ENCODE peak calls at places on chromosomes 13 and 19, in seven cellular contexts. T, S, I, F, V, A and O are unnamed samples.

GRCh38 chr13:24618219-24618955 is 61.8 kb upstream of the ATP12A start:
- DNase-seq in T (no peak), S (peak; percentile 81), I (no peak), F (no peak), V (peak; percentile 45), A (no peak), O (no peak)

GRCh38 chr13:51041126-51041525 is 69.9 kb downstream of the C13orf42 start:
- DNase-seq in T (peak; percentile 20), S (no peak), I (no peak), F (no peak), V (no peak), A (no peak), O (no peak)

GRCh38 chr19:3712663-3713531 is 4.7 kb downstream of the TJP3 start:
- DNase-seq in T (no peak), S (no peak), I (no peak), F (no peak), V (no peak), A (no peak), O (no peak)

GRCh38 chr13:44932850-44933251 is 56.4 kb downstream of the NUFIP1 start:
- DNase-seq in T (peak; percentile 17), S (no peak), I (no peak), F (no peak), V (no peak), A (peak; percentile 75), O (no peak)

GRCh38 chr13:48072304-48072703 is 22.6 kb downstream of the MED4 start:
- DNase-seq in T (no peak), S (no peak), I (no peak), F (no peak), V (no peak), A (no peak), O (peak; percentile 25)

GRCh38 chr13:102675115-102675514 is 19.7 kb downstream of the METTL21C start:
- DNase-seq in T (no peak), S (no peak), I (no peak), F (no peak), V (no peak), A (no peak), O (no peak)

GRCh38 chr19:55082023-55082851 is 6.6 kb downstream of the EPS8L1 start:
- DNase-seq in T (peak; percentile 93), S (no peak), I (no peak), F (no peak), V (peak; percentile 8), A (peak; percentile 46), O (peak; percentile 80)

GRCh38 chr19:35442091-35442490 is 6.0 kb upstream of the FFAR2 start:
- DNase-seq in T (no peak), S (no peak), I (no peak), F (no peak), V (no peak), A (no peak), O (no peak)

GRCh38 chr13:106680796-106681482 is 113.0 kb upstream of the ARGLU1 start:
- DNase-seq in T (peak; percentile 92), S (no peak), I (peak; percentile 69), F (no peak), V (no peak), A (no peak), O (no peak)

GRCh38 chr13:110529522-110530311 is 31.8 kb downstream of the RAB20 start:
- DNase-seq in T (no peak), S (no peak), I (no peak), F (no peak), V (no peak), A (no peak), O (no peak)

GRCh38 chr13:98999635-98999952 is 21.7 kb upstream of the DOCK9 start:
- DNase-seq in T (peak; percentile 21), S (no peak), I (no peak), F (no peak), V (no peak), A (peak; percentile 17), O (no peak)

GRCh38 chr13:68608147-68608546 is 1378.0 kb upstream of the PCDH9 start:
- DNase-seq in T (no peak), S (no peak), I (no peak), F (no peak), V (no peak), A (no peak), O (no peak)

GRCh38 chr19:35757231-35757748 is 461 bp upstream of the HSPB6 start:
- DNase-seq in T (no peak), S (peak; percentile 31), I (no peak), F (peak; percentile 97), V (no peak), A (peak; percentile 93), O (peak; percentile 49)

GRCh38 chr13:26735677-26736076 is 24.9 kb downstream of the GPR12 start:
- DNase-seq in T (no peak), S (no peak), I (no peak), F (no peak), V (no peak), A (no peak), O (no peak)
- H3K27ac ChIP-seq in T (no peak overlapping the region), S (no peak overlapping the region), I (no peak overlapping the region), F (no peak overlapping the region), V (no peak overlapping the region), A (no peak overlapping the region), O (no peak overlapping the region)

GRCh38 chr19:58434217-58434616 is 5.7 kb downstream of the ZNF132 start:
- DNase-seq in T (no peak), S (no peak), I (no peak), F (no peak), V (no peak), A (peak; percentile 26), O (no peak)
- H3K9me3 ChIP-seq in T (peaks cover 99% of the 10 kb centered on the region), S (no peaks in the 10 kb centered on the region), I (peaks cover 62% of the 10 kb centered on the region), F (peaks cover 96% of the 10 kb centered on the region), V (peaks cover 52% of the 10 kb centered on the region), A (peaks cover 17% of the 10 kb centered on the region), O (peaks cover 90% of the 10 kb centered on the region)

GRCh38 chr19:33309826-33310225 is 7.5 kb upstream of the CEBPA start:
- DNase-seq in T (no peak), S (no peak), I (no peak), F (no peak), V (no peak), A (no peak), O (no peak)

GRCh38 chr19:33306853-33307792 is 4.8 kb upstream of the CEBPA start:
- DNase-seq in T (no peak), S (no peak), I (no peak), F (no peak), V (no peak), A (no peak), O (no peak)

GRCh38 chr19:33310606-33311325 is 8.4 kb upstream of the CEBPA start:
- DNase-seq in T (no peak), S (no peak), I (no peak), F (no peak), V (no peak), A (no peak), O (no peak)

GRCh38 chr19:33312065-33312464 is 9.7 kb upstream of the CEBPA start:
- DNase-seq in T (no peak), S (no peak), I (no peak), F (no peak), V (no peak), A (no peak), O (no peak)

GRCh38 chr19:33311326-33311682 is 9.0 kb upstream of the CEBPA start:
- DNase-seq in T (peak; percentile 55), S (no peak), I (no peak), F (no peak), V (no peak), A (no peak), O (no peak)
- H3K27ac ChIP-seq in T (no peak overlapping the region), S (no peak overlapping the region), I (no peak overlapping the region), F (no peak overlapping the region), V (no peak overlapping the region), A (no peak overlapping the region), O (no peak overlapping the region)

GRCh38 chr19:51824603-51825002 is 29.6 kb downstream of the FPR3 start:
- DNase-seq in T (no peak), S (no peak), I (no peak), F (no peak), V (no peak), A (no peak), O (no peak)

GRCh38 chr19:51821511-51821910 is 26.6 kb downstream of the FPR3 start:
- DNase-seq in T (no peak), S (no peak), I (no peak), F (no peak), V (no peak), A (no peak), O (no peak)

GRCh38 chr19:51815038-51815437 is 20.1 kb downstream of the FPR3 start:
- DNase-seq in T (no peak), S (no peak), I (no peak), F (no peak), V (no peak), A (no peak), O (no peak)

GRCh38 chr19:51821921-51822716 is 27.2 kb downstream of the FPR3 start:
- DNase-seq in T (no peak), S (no peak), I (no peak), F (no peak), V (no peak), A (peak; percentile 62), O (no peak)

DNA sequence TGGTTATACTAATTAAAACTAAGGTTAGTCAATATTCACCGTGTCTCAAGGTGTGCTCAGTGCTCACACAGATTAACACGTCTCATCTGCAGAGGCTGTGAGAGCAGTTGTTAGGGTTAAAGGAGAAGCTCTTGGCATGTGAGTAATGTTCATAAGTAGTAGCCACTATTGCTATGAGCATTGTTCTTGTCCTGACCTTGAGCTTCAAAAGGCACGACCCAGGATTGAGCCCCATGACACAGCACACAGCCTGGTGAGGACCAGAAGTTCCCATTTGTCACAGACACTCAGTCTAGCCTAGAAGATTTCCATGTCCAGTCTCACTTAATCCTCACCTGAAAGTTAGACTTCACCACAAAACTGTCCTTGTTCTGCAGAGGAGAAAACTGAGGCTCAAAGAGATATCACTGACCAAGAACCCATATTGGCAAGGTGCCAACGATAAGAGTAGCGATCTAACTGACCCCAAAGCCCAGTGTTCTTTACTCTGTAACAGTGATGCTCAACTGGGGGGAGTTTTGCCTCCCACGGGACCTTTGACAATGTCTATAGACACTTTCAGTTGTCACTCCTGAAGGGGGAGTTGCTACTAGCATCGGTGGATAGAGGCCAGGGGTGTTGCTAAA is 26.0 kb downstream of the FPR3 start:
- DNase-seq in T (no peak), S (no peak), I (no peak), F (no peak), V (no peak), A (no peak), O (no peak)
- H3K9me3 ChIP-seq in T (peaks cover 20% of the 10 kb centered on the region), S (no peaks in the 10 kb centered on the region), I (peaks cover 7% of the 10 kb centered on the region), F (no peaks in the 10 kb centered on the region), V (no peaks in the 10 kb centered on the region), A (no peaks in the 10 kb centered on the region), O (no peaks in the 10 kb centered on the region)

GRCh38 chr19:48639483-48640375 is 2.5 kb upstream of the DBP start:
- DNase-seq in T (peak; percentile 67), S (no peak), I (no peak), F (no peak), V (no peak), A (no peak), O (no peak)
- H3K27ac ChIP-seq in T (no peak overlapping the region), S (peak overlapping the region; percentile 28), I (no peak overlapping the region), F (peak overlapping the region; percentile 56), V (no peak overlapping the region), A (no peak overlapping the region), O (peak overlapping the region; percentile 53)